ENCODE peak calls at places on chromosomes 4 and X, in six cellular contexts. U, S, O, C, Q and H are unnamed samples.

GRCh38 chr4:88075336-88075735 is 67.9 kb downstream of the PKD2 start:
- DNase-seq in C (no peak), O (no peak), Q (no peak), S (no peak), U (no peak), H (no peak)

GRCh38 chr4:75412746-75413145 is 101.5 kb downstream of the RCHY1 start:
- DNase-seq in C (no peak), O (no peak), Q (no peak), S (no peak), U (no peak), H (no peak)

GRCh38 chrX:152658302-152658701 is 20.6 kb downstream of the GABRQ start:
- DNase-seq in S (no peak), U (no peak), O (no peak), Q (no peak), C (no peak), H (no peak)

GRCh38 chr4:165198329-165198728 is 9.0 kb upstream of the KLHL2 start:
- DNase-seq in Q (no peak), C (no peak), U (no peak), O (no peak), S (no peak), H (no peak)

GRCh38 chr4:101813604-101814003 is 23.1 kb downstream of the BANK1 start:
- DNase-seq in Q (no peak), S (no peak), O (no peak), C (no peak), U (no peak), H (no peak)

GRCh38 chr4:48602763-48603162 is 112.7 kb downstream of the ZAR1 start:
- DNase-seq in S (no peak), C (no peak), U (peak; percentile 14), O (no peak), Q (no peak), H (no peak)

GRCh38 chr4:137421796-137422195 is 110.5 kb downstream of the PCDH18 start:
- DNase-seq in Q (no peak), U (no peak), S (no peak), O (no peak), C (no peak), H (no peak)

GRCh38 chr4:52984469-52984868 is 122.4 kb downstream of the RASL11B start:
- DNase-seq in O (no peak), U (no peak), S (no peak), C (no peak), Q (no peak), H (no peak)

GRCh38 chr4:10589808-10590207 is 94.8 kb downstream of the CLNK start:
- DNase-seq in O (no peak), U (peak; percentile 63), S (no peak), C (no peak), Q (no peak), H (no peak)

DNA sequence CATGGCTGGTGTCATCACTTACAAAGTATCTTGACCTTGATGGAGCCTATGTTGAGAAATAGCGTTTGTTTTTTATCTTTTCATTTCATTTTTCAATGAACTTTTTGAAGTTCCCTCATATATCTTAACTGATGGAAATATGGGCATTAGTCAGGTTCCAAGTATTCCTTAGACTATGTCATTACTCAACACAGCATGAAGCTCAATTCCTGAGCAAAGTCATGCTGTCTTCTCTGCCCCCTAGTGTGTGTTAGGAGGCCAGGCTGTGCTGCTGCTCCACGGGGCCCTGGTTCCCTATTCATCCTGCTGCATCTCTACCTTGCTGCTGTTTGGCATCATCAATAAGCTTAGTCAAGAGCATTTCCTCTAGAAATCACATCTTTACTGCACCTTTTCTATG is 40.9 kb downstream of the GPR143 start:
- DNase-seq in U (peak; percentile 42), S (no peak), C (no peak), Q (no peak), O (no peak), H (no peak)
- TF ChIP-seq CTCF in U (peak; percentile 19), S (no peak), C (no peak), Q (no peak), O (no peak), H (no peak)

GRCh38 chr4:169005453-169006099 is 4.5 kb downstream of the CBR4 start:
- DNase-seq in Q (no peak), S (no peak), C (no peak), U (peak; percentile 47), O (no peak), H (no peak)
- TF ChIP-seq CTCF in Q (peak; percentile 16), S (peak; percentile 38), C (peak; percentile 71), U (peak; percentile 45), O (peak; percentile 45), H (no peak)

DNA sequence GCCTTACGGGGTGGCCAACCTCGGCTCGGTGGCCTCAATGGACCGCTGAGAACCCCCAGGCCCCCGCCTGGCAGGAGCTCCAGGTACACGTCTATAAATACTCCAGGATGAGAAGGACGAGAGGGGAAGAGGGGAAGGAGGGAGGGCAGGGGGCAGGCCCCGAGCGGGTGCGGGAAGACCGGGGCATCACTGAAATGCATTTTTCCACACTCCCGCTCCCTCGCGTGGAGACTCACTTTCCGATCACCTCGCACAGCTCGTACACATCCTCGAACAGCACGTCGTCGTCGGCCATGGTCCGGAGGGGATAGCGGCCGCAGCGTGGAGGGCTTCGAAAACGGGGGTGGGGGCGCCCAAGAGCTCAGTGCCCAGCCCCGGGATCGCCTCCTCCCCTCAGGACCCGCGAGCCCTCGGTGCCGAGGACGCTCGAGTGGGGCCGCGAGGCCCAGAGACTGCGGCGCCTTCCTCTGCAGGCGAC is 621 bp downstream of the CASK start:
- DNase-seq in U (peak; percentile 16), Q (no peak), C (peak; percentile 28), S (peak; percentile 15), O (peak; percentile 4), H (peak; percentile 28)
- TF ChIP-seq CTCF in U (no peak), Q (no peak), C (no peak), S (peak; percentile 26), O (no peak), H (no peak)

GRCh38 chr4:153142700-153143438 is 61.4 kb upstream of the TRIM2 start:
- DNase-seq in S (peak; percentile 27), Q (peak; percentile 82), U (peak; percentile 80), O (peak; percentile 72), C (peak; percentile 61), H (peak; percentile 57)
- TF ChIP-seq CTCF in S (peak; percentile 89), Q (peak; percentile 85), U (peak; percentile 89), O (peak; percentile 94), C (peak; percentile 97), H (peak; percentile 27)

DNA sequence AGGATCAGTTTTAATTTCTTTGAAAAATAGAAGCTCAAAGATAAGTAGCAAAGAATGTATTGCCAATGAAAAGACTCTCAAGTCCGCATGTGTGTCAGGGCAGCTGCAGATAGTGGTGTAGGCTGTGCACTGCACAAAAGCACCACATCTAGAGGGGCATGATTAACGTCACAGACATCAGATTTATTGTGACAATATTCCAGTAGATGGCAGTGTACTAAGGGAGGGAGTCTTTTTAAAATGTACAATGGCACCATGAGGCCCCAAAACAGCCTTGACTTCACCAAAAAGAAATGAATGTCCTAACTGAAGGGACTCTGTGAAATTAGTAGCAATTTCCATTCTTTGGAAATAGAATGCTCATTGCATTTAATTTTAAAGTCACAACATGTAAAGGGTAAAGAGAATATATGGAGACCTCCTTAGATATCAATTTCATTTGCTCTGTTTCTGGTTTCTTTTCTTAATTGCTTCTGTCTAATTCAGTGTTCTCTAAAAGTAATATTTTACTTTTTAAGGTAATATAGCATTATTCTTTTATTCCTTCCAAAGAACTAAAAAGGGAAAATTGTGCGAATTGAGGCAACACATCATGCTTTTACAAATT is 98.4 kb downstream of the ZNF827 start:
- DNase-seq in O (no peak), S (no peak), Q (no peak), C (no peak), U (peak; percentile 70), H (peak; percentile 55)
- TF ChIP-seq CTCF in O (peak; percentile 65), S (peak; percentile 45), Q (peak; percentile 33), C (peak; percentile 57), U (peak; percentile 52), H (peak; percentile 31)

DNA sequence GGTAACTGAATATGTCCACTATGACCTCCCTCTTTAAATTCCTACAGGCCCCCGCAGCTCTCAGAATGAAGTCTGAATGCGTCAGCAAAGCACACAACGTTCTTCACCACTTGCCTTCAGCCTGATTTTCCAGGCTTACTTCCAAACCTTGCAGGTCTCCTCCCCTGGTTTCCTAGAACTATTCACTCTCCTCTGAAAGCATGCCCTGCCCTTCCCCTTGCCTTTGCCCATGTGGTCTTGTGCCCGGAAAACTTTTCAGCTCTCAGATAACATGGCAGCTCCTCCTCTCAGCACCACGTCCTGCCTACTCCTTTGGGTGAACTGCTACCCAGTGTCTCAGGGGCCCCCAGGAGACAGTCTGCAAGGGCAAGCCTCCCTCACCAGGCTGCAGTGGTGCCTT is 268.5 kb upstream of the LDB2 start:
- DNase-seq in S (no peak), Q (no peak), C (no peak), O (peak; percentile 65), U (peak; percentile 63), H (no peak)
- TF ChIP-seq CTCF in S (no peak), Q (no peak), C (no peak), O (no peak), U (no peak), H (no peak)

GRCh38 chr4:40502220-40502619 is 127.4 kb downstream of the RBM47 start:
- DNase-seq in O (no peak), Q (no peak), U (no peak), C (no peak), S (no peak), H (no peak)

GRCh38 chr4:40506066-40506465 is 123.6 kb downstream of the RBM47 start:
- DNase-seq in U (no peak), O (no peak), Q (no peak), S (no peak), C (no peak), H (no peak)

GRCh38 chr4:40500781-40501180 is 128.9 kb downstream of the RBM47 start:
- DNase-seq in U (no peak), S (no peak), Q (no peak), C (no peak), O (no peak), H (no peak)

GRCh38 chr4:40506492-40506891 is 123.2 kb downstream of the RBM47 start:
- DNase-seq in U (no peak), C (no peak), Q (no peak), S (no peak), O (no peak), H (no peak)

DNA sequence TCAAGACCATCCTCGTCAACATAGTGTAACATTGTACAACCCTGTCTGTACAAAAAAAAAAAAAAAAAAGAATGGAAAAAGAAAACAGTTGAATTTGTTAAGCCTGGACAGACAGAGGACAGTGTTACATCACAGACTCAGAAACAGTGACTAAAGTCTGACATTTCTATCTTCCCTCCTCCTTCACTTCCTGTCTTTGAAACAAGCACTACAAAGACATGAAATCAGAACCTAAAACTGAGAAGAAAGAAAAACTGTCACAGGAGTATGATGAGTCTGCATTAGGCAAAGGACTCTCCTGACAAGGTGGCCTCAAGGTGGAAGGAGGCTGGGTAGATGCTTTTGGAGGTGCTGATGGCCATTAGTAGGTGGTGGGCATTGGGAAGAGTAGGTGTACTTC is 126.7 kb downstream of the RBM47 start:
- DNase-seq in C (no peak), U (no peak), O (no peak), S (no peak), Q (no peak), H (peak; percentile 46)
- TF ChIP-seq CTCF in C (no peak), U (no peak), O (no peak), S (no peak), Q (no peak), H (no peak)

GRCh38 chr4:71494539-71494938 is 155.7 kb downstream of the SLC4A4 start:
- DNase-seq in U (no peak), O (no peak), C (no peak), S (no peak), Q (no peak), H (no peak)
- TF ChIP-seq CTCF in U (peak; percentile 7), O (no peak), C (no peak), S (no peak), Q (no peak), H (no peak)